ENCODE peak calls at places on chromosome 3, in six cellular contexts. V is NCI-H460; M is COR-L47; F is activated T-helper 1 cell treated with anti-CD3 and anti-CD28 coated beads, Interleukin-12 subunit alpha, Interleukin-12 subunit beta, Interleukin-2, Interleukin-4 antibody, amounts not matched to agents 30 ng/mL and 10 ng/mL and 1 ng/mL, durations not matched to agents 14 hours and 24 hours and 36 hours; B is T1000; I is KG1. X is an unnamed sample.

GRCh38 chr3:161423911-161424522 is 52.7 kb upstream of the SPTSSB start:
- DNase-seq in V (peak; percentile 41), M (peak; percentile 40), F (no peak), B (no peak), I (peak; percentile 25), X (peak; percentile 64)

GRCh38 chr3:63576826-63577225 is 75.6 kb upstream of the SNTN start:
- DNase-seq in V (no peak), M (peak; percentile 69), F (no peak), B (no peak), I (no peak), X (no peak)

GRCh38 chr3:73510784-73511183 is 114.0 kb downstream of the PDZRN3 start:
- DNase-seq in V (no peak), M (no peak), F (no peak), B (no peak), I (no peak), X (no peak)

GRCh38 chr3:33664195-33664594 is 53.9 kb downstream of the CLASP2 start:
- DNase-seq in V (no peak), M (no peak), F (no peak), B (no peak), I (no peak), X (no peak)

GRCh38 chr3:101842245-101842934 is 6.9 kb upstream of the NFKBIZ start:
- DNase-seq in V (no peak), M (no peak), F (no peak), B (peak; percentile 8), I (no peak), X (no peak)

GRCh38 chr3:149339931-149340309 is 6.5 kb upstream of the TM4SF18 start:
- DNase-seq in V (peak; percentile 82), M (peak; percentile 75), F (no peak), B (peak; percentile 79), I (peak; percentile 58), X (no peak)

GRCh38 chr3:55362206-55362960 is 124.7 kb downstream of the WNT5A start:
- DNase-seq in V (no peak), M (no peak), F (no peak), B (no peak), I (no peak), X (no peak)

GRCh38 chr3:68334547-68334946 is 597.8 kb downstream of the TAFA4 start:
- DNase-seq in V (no peak), M (no peak), F (no peak), B (no peak), I (no peak), X (no peak)

GRCh38 chr3:106392905-106393304 is 524.1 kb upstream of the CBLB start:
- DNase-seq in V (no peak), M (no peak), F (no peak), B (no peak), I (no peak), X (no peak)

GRCh38 chr3:101950510-101950909 is 101.2 kb downstream of the NFKBIZ start:
- DNase-seq in V (no peak), M (no peak), F (no peak), B (no peak), I (no peak), X (no peak)

GRCh38 chr3:187227658-187228258 is 30.5 kb downstream of the RTP1 start:
- DNase-seq in V (no peak), M (no peak), F (no peak), B (peak; percentile 47), I (no peak), X (no peak)

GRCh38 chr3:45869638-45870037 is 16.7 kb upstream of the CCR9 start:
- DNase-seq in V (no peak), M (no peak), F (no peak), B (no peak), I (no peak), X (no peak)

GRCh38 chr3:181691951-181692849 is 19.5 kb upstream of the SOX2 start:
- DNase-seq in V (no peak), M (no peak), F (no peak), B (no peak), I (no peak), X (no peak)